ENCODE peak calls at places on chromosomes 1 and 21, in seven cellular contexts. J is HCT116, Z is PC-9, M is hepatocyte, E is fibroblast of lung, V is mammary epithelial cell, R is HepG2. G is an unnamed sample.

GRCh38 chr1:33420870-33421775 is 9.8 kb downstream of the PHC2 start:
- DNase-seq in J (no peak), Z (no peak), M (no peak), E (no peak), V (no peak), R (no peak), G (no peak)

GRCh38 chr1:47563206-47563605 is 125.4 kb downstream of the FOXD2 start:
- DNase-seq in J (no peak), Z (no peak), M (no peak), E (no peak), V (no peak), R (no peak), G (no peak)

GRCh38 chr21:45448810-45449657 is 44.1 kb downstream of the COL18A1 start:
- DNase-seq in J (no peak), Z (no peak), M (no peak), E (peak; percentile 48), V (no peak), R (peak; percentile 94), G (no peak)

GRCh38 chr1:61244114-61244513 is 161.8 kb downstream of the NFIA start:
- DNase-seq in J (peak; percentile 32), Z (peak; percentile 48), M (peak; percentile 13), E (peak; percentile 90), V (peak; percentile 69), R (no peak), G (no peak)

GRCh38 chr1:6783956-6784559 is 1.2 kb upstream of the CAMTA1 start:
- DNase-seq in J (no peak), Z (no peak), M (no peak), E (peak; percentile 33), V (no peak), R (no peak), G (peak; percentile 17)

GRCh38 chr1:199490804-199491527 is 536.5 kb upstream of the NR5A2 start:
- DNase-seq in J (peak; percentile 4), Z (peak; percentile 47), M (no peak), E (peak; percentile 58), V (peak; percentile 74), R (no peak), G (no peak)

GRCh38 chr1:205822397-205822796 is 9.4 kb upstream of the SLC41A1 start:
- DNase-seq in J (no peak), Z (no peak), M (no peak), E (no peak), V (no peak), R (no peak), G (no peak)

GRCh38 chr1:7218210-7218832 is 433.1 kb downstream of the CAMTA1 start:
- DNase-seq in J (peak; percentile 51), Z (peak; percentile 36), M (peak; percentile 47), E (peak; percentile 67), V (peak; percentile 14), R (peak; percentile 44), G (peak; percentile 37)

DNA sequence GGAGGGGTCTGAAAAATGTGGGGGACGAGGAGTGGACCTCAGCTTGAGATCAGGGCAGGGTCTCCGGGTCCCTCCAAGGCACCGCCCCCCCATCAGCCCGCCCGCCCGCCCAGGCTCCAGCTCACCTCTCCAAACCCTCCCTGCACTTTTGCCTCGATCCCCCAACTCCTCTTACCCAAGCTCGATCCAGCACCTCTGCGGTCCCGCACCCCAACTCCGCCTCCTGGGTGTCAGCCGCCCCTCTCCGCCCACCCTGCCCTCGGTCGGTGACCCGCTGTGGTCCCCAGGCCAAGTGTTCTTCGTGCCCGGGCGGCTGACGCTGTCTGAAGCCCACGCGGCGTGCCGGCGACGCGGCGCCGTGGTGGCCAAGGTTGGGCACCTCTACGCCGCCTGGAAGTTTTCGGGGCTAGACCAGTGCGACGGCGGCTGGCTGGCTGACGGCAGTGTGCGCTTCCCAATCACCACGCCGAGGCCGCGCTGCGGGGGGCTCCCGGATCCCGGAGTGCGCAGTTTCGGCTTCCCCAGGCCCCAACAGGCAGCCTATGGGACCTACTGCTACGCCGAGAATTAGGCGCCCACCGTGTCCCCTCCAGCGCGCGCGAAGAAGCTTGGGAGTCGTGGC is 5.7 kb downstream of the HAPLN2 start:
- DNase-seq in J (no peak), Z (no peak), M (no peak), E (no peak), V (no peak), R (no peak), G (no peak)
- TF ChIP-seq EZH2 in J (no peak), Z (no peak), M (peak; percentile 80), E (peak; percentile 3), V (peak; percentile 11), R (no peak), G (no peak)

DNA sequence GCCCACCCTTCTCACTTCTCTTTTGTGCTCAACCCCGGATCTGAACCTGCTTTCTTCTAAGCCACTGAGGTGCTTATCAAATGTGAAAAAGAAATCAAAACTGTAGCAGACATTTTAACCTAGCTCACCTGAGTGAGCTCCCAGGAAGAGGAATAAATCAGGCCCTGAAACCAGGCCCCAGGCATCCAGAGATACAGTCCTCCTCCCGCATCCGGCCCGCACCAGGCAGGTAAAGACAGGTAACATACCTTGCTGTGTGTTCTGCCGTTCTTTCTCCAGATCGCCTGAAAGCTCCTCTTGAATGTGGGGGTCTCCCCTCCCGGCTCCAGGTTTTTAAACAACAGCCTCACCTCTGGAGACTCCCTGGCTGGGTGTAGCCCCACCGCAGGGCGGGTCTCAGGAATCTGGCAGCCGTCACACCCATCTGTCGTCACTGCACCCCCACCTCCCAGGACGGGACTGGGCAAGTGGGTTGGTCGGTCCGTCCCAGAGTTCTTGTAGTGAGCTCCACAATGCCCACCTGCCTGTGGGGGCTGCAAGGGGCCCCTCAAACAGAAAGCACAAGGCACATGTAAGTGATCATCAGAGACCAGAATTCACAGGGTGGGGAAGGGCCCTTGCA is at the start of gene LAMB3:
- DNase-seq in J (peak; percentile 65), Z (peak; percentile 81), M (peak; percentile 73), E (no peak), V (peak; percentile 97), R (no peak), G (no peak)
- H3K4me1 ChIP-seq in J (peaks cover 67% of the 10 kb centered on the region), Z (peaks cover 97% of the 10 kb centered on the region), M (peaks cover 47% of the 10 kb centered on the region), E (peaks cover 28% of the 10 kb centered on the region), V (peaks cover 50% of the 10 kb centered on the region), R (peaks cover 38% of the 10 kb centered on the region), G (peaks cover 34% of the 10 kb centered on the region)

GRCh38 chr1:145892486-145893087 is 6.9 kb upstream of the ANKRD35 start:
- DNase-seq in J (no peak), Z (no peak), M (peak; percentile 45), E (peak; percentile 72), V (no peak), R (no peak), G (no peak)
- TF ChIP-seq EZH2 in J (no peak), Z (no peak), M (no peak), E (no peak), V (no peak), R (no peak), G (no peak)

DNA sequence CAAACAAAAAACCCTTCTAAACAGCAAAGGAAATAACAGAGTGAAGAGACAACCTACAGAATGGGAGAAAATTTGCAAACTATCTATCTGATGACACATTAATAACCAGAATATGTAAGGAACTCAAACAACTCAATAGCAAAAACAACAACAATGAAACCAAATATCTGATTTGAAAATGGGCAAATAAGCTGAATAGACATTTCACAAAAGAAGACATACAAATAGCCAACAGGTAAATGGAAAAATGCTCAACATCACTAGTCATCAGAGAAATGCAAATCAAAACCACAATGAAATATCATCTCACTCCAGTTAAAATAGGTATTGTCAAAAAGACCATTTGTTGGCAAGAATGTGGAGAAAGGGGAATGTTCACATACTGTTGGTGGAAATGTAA is 57.6 kb upstream of the RC3H1 start:
- DNase-seq in J (no peak), Z (no peak), M (no peak), E (no peak), V (no peak), R (no peak), G (no peak)
- H3K4me1 ChIP-seq in J (no peaks in the 10 kb centered on the region), Z (peaks cover 8% of the 10 kb centered on the region), M (no peaks in the 10 kb centered on the region), E (no peaks in the 10 kb centered on the region), V (no peaks in the 10 kb centered on the region), R (peaks cover 14% of the 10 kb centered on the region), G (no peaks in the 10 kb centered on the region)

DNA sequence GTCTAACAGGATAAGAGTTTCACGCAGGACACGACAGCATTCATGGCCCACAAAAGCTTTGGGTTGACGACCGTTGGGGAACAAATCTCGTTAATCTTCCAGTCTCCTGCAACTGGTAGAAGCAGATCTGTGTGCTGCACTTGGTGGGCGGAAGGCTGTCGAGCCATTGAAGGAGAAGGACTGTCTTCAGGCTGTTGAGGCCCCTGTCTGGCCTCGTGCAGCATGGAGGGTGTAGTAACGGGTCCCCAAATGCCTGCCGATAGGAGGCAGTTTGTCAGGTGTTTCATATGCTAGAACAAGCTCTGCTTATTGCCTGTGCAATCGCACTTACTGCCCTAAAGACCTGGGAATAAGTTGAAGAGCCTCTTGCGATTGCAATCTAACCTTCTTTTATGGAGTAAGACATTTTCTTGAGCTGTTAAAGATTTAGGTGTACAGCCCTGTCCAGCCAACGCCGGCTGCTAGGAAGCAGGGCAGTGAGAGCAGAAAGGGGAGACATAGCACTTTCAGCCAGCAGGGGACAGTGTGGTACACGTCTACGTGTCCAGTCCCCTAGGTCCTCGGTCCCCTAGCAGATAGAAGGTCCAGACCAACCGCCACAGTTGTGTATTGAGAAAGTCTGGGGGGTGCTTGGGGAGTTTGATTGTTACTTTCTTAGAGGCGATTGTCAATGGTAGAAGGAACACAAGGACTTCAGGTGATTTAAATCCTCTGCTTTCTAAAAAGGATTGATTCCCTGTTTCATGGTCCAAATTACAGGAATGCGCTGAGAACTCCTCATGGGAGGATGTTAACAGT is 102.3 kb upstream of the TMPRSS2 start:
- DNase-seq in J (peak; percentile 48), Z (no peak), M (peak; percentile 79), E (peak; percentile 60), V (peak; percentile 32), R (peak; percentile 60), G (peak; percentile 61)
- TF ChIP-seq EZH2 in J (no peak), Z (no peak), M (no peak), E (no peak), V (no peak), R (no peak), G (no peak)

DNA sequence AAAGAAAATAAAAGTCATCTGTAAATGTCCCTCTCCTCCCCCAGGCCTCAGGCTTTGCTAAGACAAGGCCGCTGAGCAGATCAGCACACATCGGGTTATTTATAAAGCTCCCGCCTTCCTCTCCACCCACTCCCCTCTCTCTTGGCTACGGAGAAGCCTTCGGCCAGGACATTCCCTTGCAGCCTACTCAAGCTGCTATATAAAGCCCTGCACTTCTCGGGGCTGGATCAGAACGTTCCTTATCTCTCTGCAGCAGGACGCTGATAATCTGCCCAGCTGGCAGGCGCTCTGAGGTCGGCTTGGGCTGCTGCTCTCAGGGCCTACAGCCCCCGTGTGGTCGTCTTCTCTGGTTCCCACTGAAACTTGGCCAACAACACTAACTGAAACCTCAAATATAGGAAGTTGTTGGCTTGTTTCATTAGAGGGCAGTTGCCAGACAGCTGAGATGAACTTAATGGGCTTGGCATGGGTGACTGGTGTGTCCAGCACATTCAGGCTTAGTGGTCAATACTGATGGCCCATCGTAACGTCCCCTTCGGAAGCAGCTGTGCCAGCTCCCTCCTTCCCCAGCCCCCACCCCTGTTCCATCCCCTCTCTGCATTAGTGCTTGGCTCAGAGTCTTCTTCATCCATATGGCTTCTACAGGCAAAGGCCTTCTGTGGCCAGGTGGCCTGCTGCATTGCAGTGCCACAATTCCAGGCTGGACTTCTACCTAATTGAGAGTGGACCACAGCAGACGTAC is 64.6 kb downstream of the IER5 start:
- DNase-seq in J (no peak), Z (no peak), M (peak; percentile 79), E (peak; percentile 94), V (no peak), R (no peak), G (peak; percentile 96)
- H3K4me1 ChIP-seq in J (no peaks in the 10 kb centered on the region), Z (peaks cover 8% of the 10 kb centered on the region), M (peaks cover 15% of the 10 kb centered on the region), E (peaks cover 8% of the 10 kb centered on the region), V (peaks cover 12% of the 10 kb centered on the region), R (peaks cover 24% of the 10 kb centered on the region), G (peaks cover 54% of the 10 kb centered on the region)